ENCODE peak calls at places on chromosomes 13 and 19, in nine cellular contexts. T is naive thymus-derived CD4-positive, alpha-beta T cell; N is Karpas-422; G is iPS DF 6.9; M is A549; D is CD4-positive, alpha-beta memory T cell; U is tibial artery; Y is right atrium auricular region; Q is tibial nerve. V is an unnamed sample. For H3K4me1, the result is how much of the 10 kb centered on the place peaks cover.

GRCh38 chr13:27927444-27928352 is 7.9 kb downstream of the PDX1 start:
- DNase-seq in T (no peak), N (no peak), G (no peak), M (no peak), D (no peak), U (no peak), Y (no peak), Q (no peak), V (no peak)

GRCh38 chr13:44373601-44374347 is at the start of gene SERP2:
- DNase-seq in T (no peak), N (no peak), G (no peak), M (no peak), D (no peak), U (no peak), Y (no peak), Q (no peak), V (peak)

GRCh38 chr13:32254916-32255743 is 60.0 kb downstream of the ZAR1L start:
- DNase-seq in T (no peak), N (no peak), G (no peak), M (no peak), D (no peak), U (no peak), Y (no peak), Q (no peak), V (no peak)

GRCh38 chr19:33580026-33580644 is 41.6 kb upstream of the CHST8 start:
- DNase-seq in T (no peak), N (no peak), G (no peak), M (no peak), D (no peak), U (no peak), Y (no peak), Q (no peak), V (no peak)

GRCh38 chr19:53659292-53659691 is 27.5 kb downstream of the DPRX start:
- DNase-seq in T (no peak), N (peak), G (peak), M (no peak), D (no peak), U (no peak), Y (no peak), Q (no peak), V (no peak)

GRCh38 chr13:71714802-71715375 is 152.1 kb downstream of the DACH1 start:
- DNase-seq in T (no peak), N (no peak), G (no peak), M (no peak), D (no peak), U (no peak), Y (no peak), Q (no peak), V (no peak)

GRCh38 chr13:32897296-32897695 is 118.9 kb upstream of the KL start:
- DNase-seq in T (no peak), N (no peak), G (no peak), M (no peak), D (no peak), U (no peak), Y (no peak), Q (no peak), V (no peak)

GRCh38 chr13:82010780-82011179 is 1669.9 kb upstream of the SPRY2 start:
- DNase-seq in T (no peak), N (no peak), G (no peak), M (no peak), D (no peak), U (no peak), Y (no peak), Q (no peak), V (no peak)

GRCh38 chr19:1089891-1090290 is 5.3 kb downstream of the POLR2E start:
- DNase-seq in T (no peak), N (peak), G (no peak), M (no peak), D (no peak), U (no peak), Y (no peak), Q (no peak), V (no peak)

GRCh38 chr19:1093330-1093729 is 1.8 kb downstream of the POLR2E start:
- DNase-seq in T (no peak), N (no peak), G (no peak), M (no peak), D (no peak), U (no peak), Y (no peak), Q (no peak), V (no peak)

GRCh38 chr19:1089126-1089771 is 5.9 kb downstream of the POLR2E start:
- DNase-seq in T (no peak), N (no peak), G (no peak), M (no peak), D (no peak), U (no peak), Y (no peak), Q (no peak), V (peak)

GRCh38 chr19:1091544-1092175 is 3.5 kb downstream of the POLR2E start:
- DNase-seq in T (no peak), N (no peak), G (no peak), M (no peak), D (no peak), U (no peak), Y (no peak), Q (no peak), V (peak)

GRCh38 chr19:1090731-1091543 is 4.2 kb downstream of the POLR2E start:
- DNase-seq in T (no peak), N (no peak), G (no peak), M (no peak), D (no peak), U (no peak), Y (no peak), Q (no peak), V (no peak)
- H3K4me1 ChIP-seq in T (under half), N (under half), G (under half), M (under half), D (half or more), U (under half), Y (under half), Q (under half), V (under half)

GRCh38 chr13:49676581-49677298 is 14.5 kb downstream of the EBPL start:
- DNase-seq in T (no peak), N (no peak), G (no peak), M (no peak), D (no peak), U (no peak), Y (no peak), Q (no peak), V (no peak)
- H3K4me1 ChIP-seq in T (under half), N (under half), G (under half), M (under half), D (under half), U (under half), Y (under half), Q (under half), V (under half)

GRCh38 chr19:13160557-13160956 is 10.3 kb downstream of the IER2 start:
- DNase-seq in T (no peak), N (no peak), G (no peak), M (no peak), D (no peak), U (no peak), Y (no peak), Q (no peak), V (no peak)

GRCh38 chr19:13165091-13165997 is 15.1 kb downstream of the IER2 start:
- DNase-seq in T (no peak), N (peak), G (no peak), M (no peak), D (no peak), U (no peak), Y (no peak), Q (no peak), V (no peak)

GRCh38 chr19:13163609-13164364 is 13.6 kb downstream of the IER2 start:
- DNase-seq in T (peak), N (peak), G (no peak), M (no peak), D (peak), U (peak), Y (peak), Q (peak), V (peak)

GRCh38 chr19:13162749-13163608 is 12.8 kb downstream of the IER2 start:
- DNase-seq in T (peak), N (peak), G (peak), M (no peak), D (peak), U (peak), Y (peak), Q (peak), V (peak)

GRCh38 chr19:13164370-13165090 is 14.3 kb downstream of the IER2 start:
- DNase-seq in T (no peak), N (peak), G (no peak), M (no peak), D (peak), U (peak), Y (no peak), Q (no peak), V (peak)
- H3K4me1 ChIP-seq in T (half or more), N (under half), G (under half), M (half or more), D (half or more), U (half or more), Y (under half), Q (under half), V (under half)

GRCh38 chr19:47156861-47157454 is 26.3 kb downstream of the SAE1 start:
- DNase-seq in T (no peak), N (no peak), G (no peak), M (no peak), D (peak), U (no peak), Y (no peak), Q (no peak), V (no peak)

GRCh38 chr19:47158367-47158791 is 27.7 kb downstream of the SAE1 start:
- DNase-seq in T (no peak), N (no peak), G (no peak), M (no peak), D (no peak), U (no peak), Y (no peak), Q (peak), V (no peak)

GRCh38 chr19:47158879-47159509 is 28.4 kb downstream of the SAE1 start:
- DNase-seq in T (no peak), N (no peak), G (no peak), M (no peak), D (peak), U (no peak), Y (no peak), Q (no peak), V (no peak)

GRCh38 chr19:47155141-47155540 is 24.5 kb downstream of the SAE1 start:
- DNase-seq in T (no peak), N (no peak), G (no peak), M (no peak), D (no peak), U (no peak), Y (no peak), Q (no peak), V (no peak)

DNA sequence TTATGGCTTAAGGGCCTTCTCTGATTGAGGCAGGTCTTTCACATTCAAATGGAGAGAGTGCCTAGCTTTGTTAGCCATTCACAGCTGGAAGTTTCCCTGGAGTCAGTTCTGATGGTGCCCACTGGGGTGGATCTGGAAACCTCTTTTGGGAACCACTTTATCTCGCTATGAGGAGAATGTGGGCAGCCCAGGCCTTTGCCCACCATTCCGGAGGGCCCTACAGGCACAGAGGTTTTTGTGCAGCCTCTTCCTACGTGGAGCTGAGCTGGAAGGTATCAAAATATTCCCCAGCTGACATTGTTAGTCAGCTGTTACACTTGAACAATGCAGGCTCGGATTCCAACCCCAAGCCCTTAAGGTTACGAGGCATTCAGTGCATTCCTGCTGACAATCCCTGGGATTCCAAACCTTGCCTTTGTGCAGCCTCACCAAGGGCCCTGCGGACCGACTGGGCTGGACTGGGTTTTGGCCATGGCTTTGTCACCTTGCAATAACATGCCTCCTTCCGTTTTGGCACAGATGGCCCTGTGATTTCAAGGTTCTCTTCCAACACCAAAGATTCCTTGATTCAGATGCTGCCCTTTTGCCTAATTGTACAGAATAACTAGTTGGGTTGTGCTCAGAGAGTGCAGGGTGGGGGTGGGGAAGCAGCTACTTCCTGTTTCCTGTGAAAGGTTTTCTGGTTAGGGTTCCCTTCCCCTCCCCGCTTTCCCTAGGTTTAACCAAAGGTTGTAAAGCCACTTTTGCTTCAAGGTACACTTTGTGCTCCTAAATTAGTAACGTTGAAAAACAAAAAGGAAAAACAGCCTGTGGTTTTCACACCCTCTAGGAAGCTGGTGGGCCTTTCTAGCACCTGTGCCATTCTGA is 27.1 kb downstream of the SAE1 start:
- DNase-seq in T (no peak), N (peak), G (peak), M (no peak), D (peak), U (no peak), Y (peak), Q (peak), V (no peak)
- H3K4me1 ChIP-seq in T (half or more), N (under half), G (under half), M (under half), D (half or more), U (under half), Y (under half), Q (under half), V (under half)

GRCh38 chr19:50490991-50491472 is 14.4 kb upstream of the GARIN5A start:
- DNase-seq in T (no peak), N (no peak), G (no peak), M (no peak), D (no peak), U (no peak), Y (no peak), Q (no peak), V (no peak)
- H3K4me1 ChIP-seq in T (under half), N (under half), G (under half), M (under half), D (under half), U (under half), Y (under half), Q (under half), V (under half)

GRCh38 chr19:49558591-49558990 is 21.8 kb downstream of the NOSIP start:
- DNase-seq in T (no peak), N (no peak), G (no peak), M (no peak), D (peak), U (no peak), Y (no peak), Q (no peak), V (no peak)

GRCh38 chr19:49556412-49557398 is 23.7 kb downstream of the NOSIP start:
- DNase-seq in T (no peak), N (no peak), G (no peak), M (no peak), D (peak), U (no peak), Y (no peak), Q (no peak), V (peak)

GRCh38 chr19:49559443-49559842 is 20.9 kb downstream of the NOSIP start:
- DNase-seq in T (no peak), N (no peak), G (no peak), M (no peak), D (no peak), U (no peak), Y (no peak), Q (no peak), V (no peak)

GRCh38 chr19:49555600-49556411 is 24.6 kb downstream of the NOSIP start:
- DNase-seq in T (peak), N (peak), G (no peak), M (peak), D (peak), U (peak), Y (no peak), Q (peak), V (peak)

GRCh38 chr19:49557641-49558325 is 22.6 kb downstream of the NOSIP start:
- DNase-seq in T (no peak), N (no peak), G (no peak), M (no peak), D (no peak), U (no peak), Y (no peak), Q (no peak), V (peak)
- H3K4me1 ChIP-seq in T (half or more), N (under half), G (under half), M (under half), D (half or more), U (under half), Y (under half), Q (under half), V (under half)

DNA sequence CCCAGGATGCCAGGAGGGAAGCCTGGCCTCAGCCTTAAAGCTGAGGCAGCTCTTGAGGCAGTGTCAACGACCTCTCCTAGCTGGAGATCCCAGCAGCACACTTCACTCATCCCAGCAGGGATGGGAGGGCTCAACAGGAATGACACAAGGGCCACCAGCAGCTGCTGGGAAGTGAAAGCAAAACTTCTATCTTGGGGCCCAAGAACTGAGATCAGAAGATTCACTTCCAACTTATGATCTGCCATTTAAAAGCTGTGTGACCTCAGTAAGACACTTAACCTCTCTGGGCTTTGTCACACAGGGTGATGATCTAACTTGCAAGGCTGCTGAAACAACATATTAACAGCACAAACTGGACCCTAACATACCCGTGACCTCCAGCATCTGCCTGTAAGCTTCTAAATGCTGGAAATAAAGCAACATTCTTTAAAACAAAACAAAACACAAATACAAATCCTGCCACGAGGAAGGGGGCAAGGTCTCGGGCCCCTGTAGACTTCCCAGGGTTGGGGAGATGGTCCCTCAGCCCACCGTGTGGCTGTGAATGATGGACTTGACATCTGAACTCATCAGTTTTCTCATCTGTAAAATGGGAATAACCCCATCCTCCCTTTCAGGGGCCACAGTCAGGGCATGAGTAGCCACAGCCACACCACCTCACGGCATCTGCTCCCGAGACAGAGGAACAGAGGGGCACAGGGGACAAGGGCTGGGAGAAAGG is 22.7 kb downstream of the ELL start:
- DNase-seq in T (no peak), N (no peak), G (no peak), M (no peak), D (no peak), U (no peak), Y (no peak), Q (no peak), V (no peak)
- H3K4me1 ChIP-seq in T (under half), N (under half), G (under half), M (under half), D (half or more), U (half or more), Y (under half), Q (under half), V (under half)

GRCh38 chr19:6241680-6242079 is 38.1 kb downstream of the MLLT1 start:
- DNase-seq in T (no peak), N (no peak), G (no peak), M (no peak), D (no peak), U (no peak), Y (no peak), Q (peak), V (no peak)
- H3K4me1 ChIP-seq in T (under half), N (under half), G (under half), M (under half), D (under half), U (half or more), Y (under half), Q (under half), V (under half)

GRCh38 chr13:48490241-48490640 is 42.6 kb downstream of the RCBTB2 start:
- DNase-seq in T (no peak), N (peak), G (no peak), M (no peak), D (no peak), U (no peak), Y (no peak), Q (no peak), V (no peak)
- H3K4me1 ChIP-seq in T (half or more), N (half or more), G (under half), M (under half), D (half or more), U (under half), Y (under half), Q (under half), V (under half)